ENCODE peak calls at places on chromosomes 1 and 21, in nine cellular contexts. Z is CD8-positive, alpha-beta T cell; T is fibroblast of villous mesenchyme; V is cardiac fibroblast; E is MM.1S; N is A549; O is fibroblast of lung; A is psoas muscle; P is PC-9. G is an unnamed sample.

GRCh38 chr1:78491311-78492071 is 717 bp downstream of the PTGFR start:
- DNase-seq in Z (no peak), O (peak; percentile 66), N (no peak), P (peak; percentile 10), T (peak; percentile 35), V (peak; percentile 51), A (peak; percentile 38), E (no peak), G (peak; percentile 71)

GRCh38 chr1:217281332-217281731 is 349.6 kb downstream of the GPATCH2 start:
- DNase-seq in V (no peak), A (no peak), O (no peak), T (no peak), N (no peak), Z (no peak), E (no peak), P (no peak), G (no peak)

GRCh38 chr1:44812822-44813543 is 4.7 kb downstream of the BTBD19 start:
- DNase-seq in O (no peak), A (no peak), E (no peak), P (no peak), T (no peak), N (no peak), V (no peak), Z (no peak), G (no peak)

GRCh38 chr21:14989359-14989758 is 75.4 kb downstream of the NRIP1 start:
- DNase-seq in N (no peak), E (no peak), T (peak; percentile 78), P (no peak), O (peak; percentile 67), V (peak; percentile 50), A (no peak), Z (no peak), G (peak; percentile 61)

GRCh38 chr1:30933874-30934252 is 25.3 kb upstream of the SDC3 start:
- DNase-seq in Z (no peak), T (peak; percentile 37), P (no peak), E (no peak), V (peak; percentile 42), A (no peak), N (peak; percentile 27), O (peak; percentile 76), G (no peak)

GRCh38 chr1:6911974-6912373 is 126.7 kb downstream of the CAMTA1 start:
- DNase-seq in E (no peak), O (no peak), N (no peak), V (peak; percentile 6), P (no peak), Z (no peak), A (no peak), T (peak; percentile 78), G (peak; percentile 9)

GRCh38 chr1:220528049-220528678 is at the start of gene MARK1:
- DNase-seq in V (peak; percentile 24), O (peak; percentile 49), E (peak; percentile 68), A (peak; percentile 67), T (peak; percentile 14), P (peak; percentile 64), N (no peak), Z (no peak), G (peak; percentile 1)

GRCh38 chr1:92957020-92957734 is 4.1 kb downstream of the DIPK1A start:
- DNase-seq in O (no peak), E (peak; percentile 59), V (no peak), T (no peak), A (no peak), N (no peak), P (no peak), Z (no peak), G (no peak)

GRCh38 chr1:28885982-28886730 is 28.2 kb upstream of the EPB41 start:
- DNase-seq in Z (no peak), T (no peak), N (no peak), O (no peak), E (no peak), V (no peak), P (no peak), A (no peak), G (no peak)

GRCh38 chr1:232991238-232991637 is 40.8 kb downstream of the NTPCR start:
- DNase-seq in O (no peak), Z (no peak), N (no peak), V (no peak), T (no peak), P (no peak), A (no peak), E (no peak), G (no peak)

DNA sequence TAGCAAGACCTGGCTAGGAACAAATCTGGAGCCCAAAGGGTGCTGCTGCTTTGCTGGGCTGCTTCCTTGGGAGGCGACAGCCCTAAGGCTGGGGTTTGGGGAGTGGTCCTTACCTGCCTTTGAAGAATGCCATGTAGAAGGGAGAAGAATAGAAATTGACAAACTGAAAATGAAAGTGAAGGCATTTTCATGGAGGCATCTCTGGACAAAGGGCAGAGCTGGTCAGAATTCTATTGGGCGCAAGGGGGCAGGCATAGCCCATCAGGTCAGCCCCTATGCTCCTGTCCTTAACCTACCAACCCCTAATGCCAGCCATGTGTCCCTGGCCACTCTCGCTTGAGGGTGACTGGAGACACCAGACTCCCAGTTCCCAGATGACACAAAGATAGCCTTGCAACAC is 7.6 kb upstream of the ARHGEF19 start:
- DNase-seq in O (no peak), V (no peak), E (no peak), Z (no peak), A (no peak), T (no peak), N (no peak), P (no peak), G (no peak)
- H3K4me3 ChIP-seq in O (no peak overlapping the region), V (no peak overlapping the region), E (no peak overlapping the region), Z (no peak overlapping the region), A (no peak overlapping the region), T (no peak overlapping the region), N (no peak overlapping the region), P (no peak overlapping the region), G (no peak overlapping the region)

GRCh38 chr1:174159253-174160108 is at the start of gene RABGAP1L:
- DNase-seq in V (peak; percentile 92), P (peak; percentile 92), N (peak; percentile 94), Z (peak; percentile 93), T (peak; percentile 94), O (peak; percentile 95), A (peak; percentile 95), E (peak; percentile 97), G (peak; percentile 86)
- TF ChIP-seq CTCF in V (no peak), P (no peak), N (no peak), Z (no peak), T (no peak), O (no peak), A (no peak), E (no peak), G (no peak)

GRCh38 chr1:177611402-177611801 is 358.5 kb downstream of the SEC16B start:
- DNase-seq in A (no peak), V (no peak), N (no peak), Z (no peak), O (no peak), P (no peak), E (no peak), T (no peak), G (no peak)
- H3K4me3 ChIP-seq in A (no peak overlapping the region), V (no peak overlapping the region), N (no peak overlapping the region), Z (no peak overlapping the region), O (no peak overlapping the region), P (no peak overlapping the region), E (no peak overlapping the region), T (no peak overlapping the region), G (no peak overlapping the region)

DNA sequence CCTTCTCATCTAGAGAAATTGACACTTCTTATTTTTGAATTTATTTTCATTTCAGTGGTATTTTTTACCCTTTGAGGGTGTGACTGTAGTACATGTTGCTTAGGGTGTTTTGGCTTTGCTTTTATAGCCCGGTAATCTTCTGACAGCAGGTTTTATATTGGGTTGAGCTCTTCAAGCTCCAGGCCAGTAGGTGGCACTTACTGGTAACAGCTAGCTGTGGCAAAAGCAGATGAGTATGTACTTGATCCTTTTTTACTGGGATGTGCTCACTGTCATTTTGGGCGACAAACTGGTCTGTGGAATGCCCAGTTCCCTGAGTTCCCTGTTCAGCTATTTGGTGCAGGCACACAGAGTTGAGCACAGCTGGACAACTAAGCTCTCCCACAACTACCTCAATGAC is 916.2 kb upstream of the B3GALT2 start:
- DNase-seq in E (no peak), O (no peak), A (no peak), V (peak; percentile 1), N (peak; percentile 13), P (no peak), T (no peak), Z (no peak), G (no peak)
- TF ChIP-seq CTCF in E (peak; percentile 31), O (no peak), A (no peak), V (peak; percentile 1), N (no peak), P (no peak), T (no peak), Z (no peak), G (no peak)

GRCh38 chr1:32521165-32521564 is 18.1 kb upstream of the ZBTB8A start:
- DNase-seq in N (peak; percentile 33), T (no peak), O (no peak), V (no peak), A (no peak), P (no peak), Z (no peak), E (peak; percentile 25), G (no peak)
- H3K4me3 ChIP-seq in N (peak overlapping the region; percentile 51), T (no peak overlapping the region), O (no peak overlapping the region), V (no peak overlapping the region), A (peak overlapping the region; percentile 54), P (peak overlapping the region; percentile 62), Z (no peak overlapping the region), E (peak overlapping the region; percentile 35), G (no peak overlapping the region)

GRCh38 chr1:214449371-214449770 is 102.0 kb downstream of the PTPN14 start:
- DNase-seq in O (no peak), Z (no peak), A (no peak), P (no peak), E (no peak), N (no peak), V (no peak), T (no peak), G (no peak)

GRCh38 chr1:214453109-214453722 is 98.2 kb downstream of the PTPN14 start:
- DNase-seq in P (no peak), Z (no peak), O (peak; percentile 83), V (peak; percentile 87), A (no peak), T (no peak), E (no peak), N (no peak), G (peak; percentile 60)

GRCh38 chr1:214454619-214455396 is 96.6 kb downstream of the PTPN14 start:
- DNase-seq in A (no peak), N (no peak), V (peak; percentile 81), P (peak; percentile 29), O (peak; percentile 86), E (no peak), T (peak; percentile 93), Z (no peak), G (peak; percentile 83)

GRCh38 chr1:214451591-214451990 is 99.8 kb downstream of the PTPN14 start:
- DNase-seq in Z (no peak), E (no peak), N (no peak), V (peak; percentile 46), T (no peak), A (no peak), P (no peak), O (peak; percentile 77), G (peak; percentile 66)

DNA sequence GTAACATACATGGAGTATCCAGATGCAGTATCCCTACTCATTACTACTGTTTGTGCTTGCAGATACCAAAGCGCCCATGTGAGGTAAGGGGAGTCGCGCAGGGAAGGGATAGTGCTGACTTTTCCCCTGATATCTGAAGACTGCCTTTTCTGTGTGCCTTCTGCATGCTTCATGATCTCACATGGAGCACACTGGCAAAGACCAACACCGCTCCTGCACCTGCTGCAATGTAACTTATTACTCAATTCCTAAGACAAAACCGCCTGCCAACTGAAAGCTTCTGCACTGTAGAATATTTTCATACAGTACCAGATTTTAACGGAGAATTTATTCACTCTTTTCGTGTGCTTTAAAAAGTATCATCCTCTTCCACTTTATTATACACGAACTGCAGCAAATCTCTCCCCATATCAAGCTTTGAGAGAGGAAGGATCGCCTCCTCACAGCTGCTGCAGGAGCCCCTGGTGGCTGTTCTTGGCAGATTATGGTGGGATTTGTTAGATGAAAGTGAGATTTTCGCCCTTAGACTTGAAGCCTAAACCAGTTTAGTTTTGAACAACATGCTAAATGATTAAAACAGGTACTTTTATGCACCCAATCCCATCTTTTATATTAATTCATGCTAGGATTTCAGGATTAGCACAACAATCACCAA is 99.1 kb downstream of the PTPN14 start:
- DNase-seq in Z (no peak), P (no peak), N (no peak), O (no peak), V (no peak), E (no peak), T (no peak), A (no peak), G (no peak)
- TF ChIP-seq CTCF in Z (no peak), P (no peak), N (no peak), O (no peak), V (peak; percentile 15), E (no peak), T (peak; percentile 24), A (no peak), G (no peak)